ENCODE peak calls at places on chromosomes 3 and 15, in nine cellular contexts. A, Z, V, S, X, K, I, O and M are unnamed samples.

GRCh38 chr15:70488002-70488605 is 275.3 kb downstream of the UACA start:
- DNase-seq in A (peak), Z (no peak), V (peak), S (no peak), X (peak), K (peak), I (peak), O (peak), M (peak)

GRCh38 chr3:78314327-78314726 is 1274.4 kb downstream of the ROBO2 start:
- DNase-seq in A (no peak), Z (no peak), V (no peak), S (no peak), X (no peak), K (no peak), I (no peak), O (no peak), M (no peak)

GRCh38 chr15:41857316-41857715 is 18.7 kb downstream of the PLA2G4B start:
- DNase-seq in A (no peak), Z (no peak), V (no peak), S (no peak), X (peak), K (no peak), I (no peak), O (no peak), M (no peak)

GRCh38 chr3:183468424-183468823 is 40.0 kb upstream of the MCF2L2 start:
- DNase-seq in A (no peak), Z (no peak), V (peak), S (no peak), X (no peak), K (no peak), I (no peak), O (no peak), M (no peak)

GRCh38 chr3:184316792-184317191 is 2.4 kb downstream of the EIF4G1 start:
- DNase-seq in A (no peak), Z (no peak), V (no peak), S (no peak), X (no peak), K (no peak), I (no peak), O (no peak), M (no peak)

GRCh38 chr15:66884661-66885237 is 180.7 kb upstream of the SMAD3 start:
- DNase-seq in A (no peak), Z (no peak), V (no peak), S (no peak), X (no peak), K (no peak), I (no peak), O (no peak), M (no peak)

GRCh38 chr15:69660114-69660513 is 207.5 kb downstream of the RPLP1 start:
- DNase-seq in A (peak), Z (no peak), V (no peak), S (no peak), X (no peak), K (no peak), I (no peak), O (no peak), M (no peak)

GRCh38 chr3:152688313-152688712 is 146.6 kb upstream of the P2RY1 start:
- DNase-seq in A (peak), Z (no peak), V (peak), S (peak), X (no peak), K (no peak), I (no peak), O (no peak), M (no peak)

GRCh38 chr3:34947849-34948248 is 691.5 kb upstream of the ARPP21 start:
- DNase-seq in A (no peak), Z (no peak), V (no peak), S (peak), X (no peak), K (peak), I (no peak), O (no peak), M (no peak)

GRCh38 chr3:64327039-64327804 is 102.0 kb upstream of the PRICKLE2 start:
- DNase-seq in A (no peak), Z (no peak), V (peak), S (peak), X (no peak), K (peak), I (peak), O (no peak), M (peak)

GRCh38 chr3:14634763-14635400 is 16.7 kb upstream of the CCDC174 start:
- DNase-seq in A (peak), Z (no peak), V (no peak), S (no peak), X (no peak), K (no peak), I (no peak), O (no peak), M (no peak)

GRCh38 chr15:39629376-39629775 is 48.5 kb downstream of the THBS1 start:
- DNase-seq in A (peak), Z (no peak), V (no peak), S (no peak), X (no peak), K (no peak), I (no peak), O (peak), M (no peak)

GRCh38 chr15:78988361-78988911 is 43.6 kb upstream of the CTSH start:
- DNase-seq in A (peak), Z (peak), V (peak), S (peak), X (peak), K (peak), I (peak), O (no peak), M (peak)